ENCODE peak calls at places on chromosomes 3 and 15, in six cellular contexts. W is IMR-90, J is neuronal stem cell, A is mesenchymal stem cell, S is H1, O is trophoblast cell. C is an unnamed sample.

GRCh38 chr3:34957707-34958106 is 681.6 kb upstream of the ARPP21 start:
- DNase-seq in A (no peak), O (no peak), S (no peak), J (no peak), W (no peak), C (no peak)

GRCh38 chr3:115204470-115204869 is 57.4 kb upstream of the ZBTB20 start:
- DNase-seq in J (no peak), W (no peak), O (no peak), A (no peak), S (no peak), C (no peak)

GRCh38 chr3:23811117-23811487 is 5.3 kb downstream of the UBE2E1 start:
- DNase-seq in A (no peak), W (no peak), O (no peak), S (no peak), J (no peak), C (no peak)

GRCh38 chr3:157129782-157130137 is 30.2 kb downstream of the CCNL1 start:
- DNase-seq in J (peak; percentile 26), S (no peak), W (no peak), O (no peak), A (no peak), C (no peak)

GRCh38 chr3:171616798-171617197 is 156.6 kb upstream of the TNIK start:
- DNase-seq in A (no peak), O (no peak), W (no peak), S (no peak), J (no peak), C (no peak)

GRCh38 chr3:48502728-48503168 is 1.2 kb downstream of the SHISA5 start:
- DNase-seq in W (no peak), J (no peak), A (no peak), O (no peak), S (no peak), C (no peak)

GRCh38 chr15:69958494-69959134 is 139.1 kb downstream of the TLE3 start:
- DNase-seq in S (no peak), W (no peak), O (no peak), J (no peak), A (no peak), C (peak; percentile 61)

GRCh38 chr3:29759443-29760033 is 478.7 kb downstream of the RBMS3 start:
- DNase-seq in W (peak; percentile 21), O (no peak), J (peak; percentile 62), A (peak; percentile 63), S (no peak), C (no peak)

GRCh38 chr3:125054436-125055164 is 1.2 kb downstream of the HEG1 start:
- DNase-seq in W (peak; percentile 68), S (no peak), J (no peak), A (peak; percentile 89), O (peak; percentile 69), C (no peak)

GRCh38 chr3:105365536-105366301 is 990 bp upstream of the ALCAM start:
- DNase-seq in O (no peak), A (peak; percentile 80), W (peak; percentile 67), J (peak; percentile 21), S (no peak), C (peak; percentile 28)

GRCh38 chr15:80744826-80745225 is 34.3 kb upstream of the CEMIP start:
- DNase-seq in J (no peak), O (no peak), S (no peak), A (peak; percentile 67), W (peak; percentile 60), C (no peak)

GRCh38 chr3:101807884-101808283 is 28.9 kb downstream of the NXPE3 start:
- DNase-seq in S (no peak), A (no peak), J (no peak), W (no peak), O (no peak), C (no peak)

GRCh38 chr3:97872209-97873042 is 50.6 kb downstream of the CRYBG3 start:
- DNase-seq in W (peak; percentile 97), A (peak; percentile 95), S (no peak), O (peak; percentile 57), J (no peak), C (no peak)

GRCh38 chr3:139732729-139733128 is 55.0 kb upstream of the NMNAT3 start:
- DNase-seq in A (no peak), J (no peak), S (no peak), O (peak; percentile 30), W (no peak), C (no peak)

GRCh38 chr3:48232734-48233133 is 8.2 kb upstream of the ZNF589 start:
- DNase-seq in W (peak; percentile 50), A (peak; percentile 61), S (peak; percentile 72), O (peak; percentile 47), J (peak; percentile 51), C (peak; percentile 89)

GRCh38 chr3:30269751-30270445 is 336.5 kb upstream of the TGFBR2 start:
- DNase-seq in A (no peak), O (no peak), J (no peak), W (no peak), S (no peak), C (no peak)

GRCh38 chr3:50136714-50137405 is 18.3 kb upstream of the SEMA3F start:
- DNase-seq in A (no peak), O (no peak), S (no peak), W (no peak), J (no peak), C (no peak)

GRCh38 chr3:186320862-186321568 is 41.0 kb downstream of the DGKG start:
- DNase-seq in O (no peak), A (peak; percentile 75), J (no peak), W (peak; percentile 13), S (no peak), C (no peak)

GRCh38 chr3:56762718-56763117 is 39.0 kb downstream of the ARHGEF3 start:
- DNase-seq in J (no peak), W (no peak), S (no peak), O (no peak), A (peak; percentile 29), C (no peak)
- H3K14ac ChIP-seq in J (no peak overlapping the region), W (no peak overlapping the region), S (no peak overlapping the region), O (no peak overlapping the region), A (no peak overlapping the region), C (no peak overlapping the region)

DNA sequence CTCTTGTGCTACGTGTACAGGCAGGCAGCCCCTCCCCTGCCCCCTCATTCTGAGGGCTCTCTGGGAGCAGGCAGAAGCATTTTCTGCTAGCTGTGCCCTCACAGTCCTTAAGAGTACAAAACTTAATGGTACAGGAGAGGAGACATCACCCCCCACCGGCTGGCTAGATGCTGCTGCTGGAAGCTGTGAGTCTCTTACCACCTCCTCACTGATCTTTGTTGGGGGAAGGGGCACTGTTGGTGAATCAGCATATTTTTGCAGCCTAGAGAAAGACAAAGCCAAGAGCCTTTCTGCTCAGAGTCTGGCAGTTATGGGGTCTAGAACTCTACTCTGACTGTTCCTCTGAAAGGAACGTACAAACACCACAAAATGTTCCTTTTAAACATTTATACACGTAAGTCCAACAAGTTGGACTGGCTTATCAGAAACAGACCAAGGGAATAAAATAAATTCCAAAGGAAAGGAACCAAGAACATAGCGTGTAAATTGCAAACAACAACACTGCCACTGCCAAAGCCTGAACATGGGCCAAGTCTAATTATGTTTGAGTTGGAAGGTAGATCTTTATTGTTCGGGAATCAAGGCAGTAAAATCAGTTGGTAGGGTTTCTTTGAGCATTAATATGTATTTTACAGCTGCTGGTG is 27.2 kb downstream of the CLK3 start:
- DNase-seq in S (no peak), J (no peak), A (peak; percentile 24), W (peak; percentile 43), O (no peak), C (no peak)
- H2BK5ac ChIP-seq in S (peak overlapping the region; percentile 71), J (no peak overlapping the region), A (no peak overlapping the region), W (no peak overlapping the region), O (no peak overlapping the region), C (no peak overlapping the region)

GRCh38 chr15:74405823-74406222 is 27.9 kb downstream of the SEMA7A start:
- DNase-seq in O (no peak), J (no peak), W (no peak), S (no peak), A (no peak), C (no peak)
- H3K14ac ChIP-seq in O (no peak overlapping the region), J (no peak overlapping the region), W (peak overlapping the region; percentile 64), S (no peak overlapping the region), A (no peak overlapping the region), C (no peak overlapping the region)

GRCh38 chr15:60859996-60860494 is 369.1 kb downstream of the RORA start:
- DNase-seq in W (peak; percentile 91), O (no peak), J (no peak), S (no peak), A (peak; percentile 53), C (no peak)

GRCh38 chr15:60854858-60855568 is 374.1 kb downstream of the RORA start:
- DNase-seq in J (no peak), S (no peak), W (peak; percentile 53), A (no peak), O (no peak), C (no peak)

GRCh38 chr15:60853077-60853476 is 374.1 kb upstream of the ICE2 start:
- DNase-seq in W (no peak), A (no peak), J (no peak), S (no peak), O (no peak), C (no peak)

GRCh38 chr15:60858511-60859085 is 370.5 kb downstream of the RORA start:
- DNase-seq in W (no peak), S (no peak), O (no peak), J (no peak), A (peak; percentile 6), C (peak; percentile 30)
- H2BK5ac ChIP-seq in W (no peak overlapping the region), S (no peak overlapping the region), O (no peak overlapping the region), J (no peak overlapping the region), A (no peak overlapping the region), C (no peak overlapping the region)

GRCh38 chr3:146047485-146047884 is 113.5 kb downstream of the PLOD2 start:
- DNase-seq in J (no peak), S (no peak), A (no peak), W (no peak), O (no peak), C (no peak)
- H3K14ac ChIP-seq in J (no peak overlapping the region), S (no peak overlapping the region), A (no peak overlapping the region), W (no peak overlapping the region), O (no peak overlapping the region), C (no peak overlapping the region)

DNA sequence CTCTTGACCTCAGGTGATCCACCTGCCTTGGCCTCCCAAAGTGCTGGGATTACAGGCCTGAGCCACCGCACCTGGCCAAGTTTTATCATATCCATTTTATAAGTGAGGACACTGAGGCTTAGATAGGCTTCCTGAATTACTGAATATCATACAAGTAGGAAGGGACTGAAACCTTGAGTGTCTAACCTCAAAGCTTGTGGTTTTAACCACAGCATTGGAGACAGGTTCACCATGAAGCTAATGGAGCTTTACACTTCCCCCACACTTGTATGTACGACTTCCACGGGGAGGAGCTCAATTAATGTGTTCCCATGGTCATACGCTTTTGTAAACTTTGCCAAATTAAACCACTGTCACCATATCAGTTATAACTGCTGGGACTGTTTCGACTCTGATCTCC is 38.2 kb upstream of the MEIS2 start:
- DNase-seq in J (no peak), A (no peak), O (no peak), S (no peak), W (no peak), C (no peak)
- H2BK5ac ChIP-seq in J (no peak overlapping the region), A (no peak overlapping the region), O (no peak overlapping the region), S (no peak overlapping the region), W (no peak overlapping the region), C (no peak overlapping the region)